ENCODE peak calls at places on chromosome 21, in four cellular contexts. L, S, Z and X are unnamed samples.

GRCh38 chr21:37101384-37101783 is 28.3 kb downstream of the TTC3 start:
- DNase-seq in L (no peak), S (no peak), Z (peak), X (no peak)

GRCh38 chr21:29034678-29035077 is 10.2 kb downstream of the USP16 start:
- DNase-seq in L (no peak), S (no peak), Z (no peak), X (no peak)

GRCh38 chr21:31555741-31556191 is 103.7 kb upstream of the SOD1 start:
- DNase-seq in L (no peak), S (no peak), Z (no peak), X (no peak)

GRCh38 chr21:23939369-23940065 is 1667.8 kb downstream of the MRPL39 start:
- DNase-seq in L (no peak), S (no peak), Z (no peak), X (no peak)

GRCh38 chr21:29499229-29499628 is 200.5 kb downstream of the BACH1 start:
- DNase-seq in L (no peak), S (no peak), Z (no peak), X (no peak)

GRCh38 chr21:16002872-16003466 is 273.2 kb downstream of the USP25 start:
- DNase-seq in L (no peak), S (no peak), Z (peak), X (no peak)

GRCh38 chr21:31335957-31336738 is 7.9 kb downstream of the TIAM1 start:
- DNase-seq in L (no peak), S (no peak), Z (peak), X (peak)

GRCh38 chr21:33380483-33380998 is 22.7 kb upstream of the IFNGR2 start:
- DNase-seq in L (peak), S (peak), Z (peak), X (peak)

GRCh38 chr21:33069994-33070811 is at the start of gene OLIG1:
- DNase-seq in L (no peak), S (no peak), Z (no peak), X (peak)

GRCh38 chr21:31888936-31889371 is 16.1 kb downstream of the HUNK start:
- DNase-seq in L (no peak), S (peak), Z (no peak), X (no peak)

GRCh38 chr21:32307706-32308105 is 9.1 kb downstream of the MRAP start:
- DNase-seq in L (no peak), S (no peak), Z (peak), X (no peak)

GRCh38 chr21:43929217-43929971 is 64.4 kb downstream of the AGPAT3 start:
- DNase-seq in L (no peak), S (no peak), Z (no peak), X (peak)

GRCh38 chr21:36613064-36613463 is 85.9 kb upstream of the SIM2 start:
- DNase-seq in L (no peak), S (no peak), Z (peak), X (no peak)

GRCh38 chr21:26457817-26458216 is 115.3 kb downstream of the CYYR1 start:
- DNase-seq in L (no peak), S (no peak), Z (peak), X (no peak)

GRCh38 chr21:36949171-36950141 is 17.0 kb downstream of the HLCS start:
- DNase-seq in L (no peak), S (no peak), Z (no peak), X (no peak)

GRCh38 chr21:27817061-27817460 is 850.2 kb upstream of the ADAMTS5 start:
- DNase-seq in L (no peak), S (no peak), Z (no peak), X (no peak)

GRCh38 chr21:46551636-46552241 is 53.1 kb downstream of the S100B start:
- DNase-seq in L (no peak), S (no peak), Z (no peak), X (no peak)
- H3K4me3 ChIP-seq in L (no peak), S (no peak), Z (no peak), X (no peak)

GRCh38 chr21:39123375-39123774 is 59.9 kb downstream of the PSMG1 start:
- DNase-seq in L (no peak), S (no peak), Z (no peak), X (no peak)

GRCh38 chr21:39124852-39125251 is 58.4 kb downstream of the PSMG1 start:
- DNase-seq in L (no peak), S (no peak), Z (no peak), X (no peak)

GRCh38 chr21:39125752-39126485 is 57.3 kb downstream of the PSMG1 start:
- DNase-seq in L (no peak), S (no peak), Z (peak), X (no peak)

GRCh38 chr21:39126486-39126806 is 56.8 kb downstream of the PSMG1 start:
- DNase-seq in L (no peak), S (no peak), Z (no peak), X (no peak)

DNA sequence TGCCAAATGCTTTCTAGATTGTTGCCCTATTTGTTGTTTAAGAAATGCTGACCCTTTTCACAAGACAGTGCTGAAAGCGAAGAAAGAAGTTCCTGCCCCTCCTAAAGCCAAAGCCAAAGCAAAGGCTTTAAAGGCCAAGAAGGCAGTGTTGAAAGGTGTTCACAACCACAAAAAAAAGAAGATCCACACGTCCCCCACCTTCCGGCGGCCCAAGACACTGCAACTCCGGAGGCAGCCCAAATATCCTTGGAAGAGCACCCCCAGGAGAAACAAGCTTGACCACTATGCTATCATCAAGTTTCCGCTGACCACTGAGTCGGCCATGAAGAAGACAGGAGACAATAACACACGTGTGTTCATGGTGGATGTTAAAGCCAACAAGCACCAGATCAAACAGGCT is 55.7 kb downstream of the PSMG1 start:
- DNase-seq in L (no peak), S (no peak), Z (no peak), X (no peak)
- TF ChIP-seq CTCF in L (no peak), S (no peak), Z (no peak), X (no peak)

GRCh38 chr21:44930543-44930981 is 9.3 kb upstream of the SLX9 start:
- DNase-seq in L (no peak), S (no peak), Z (no peak), X (no peak)
- H3K4me3 ChIP-seq in L (no peak), S (no peak), Z (no peak), X (no peak)

DNA sequence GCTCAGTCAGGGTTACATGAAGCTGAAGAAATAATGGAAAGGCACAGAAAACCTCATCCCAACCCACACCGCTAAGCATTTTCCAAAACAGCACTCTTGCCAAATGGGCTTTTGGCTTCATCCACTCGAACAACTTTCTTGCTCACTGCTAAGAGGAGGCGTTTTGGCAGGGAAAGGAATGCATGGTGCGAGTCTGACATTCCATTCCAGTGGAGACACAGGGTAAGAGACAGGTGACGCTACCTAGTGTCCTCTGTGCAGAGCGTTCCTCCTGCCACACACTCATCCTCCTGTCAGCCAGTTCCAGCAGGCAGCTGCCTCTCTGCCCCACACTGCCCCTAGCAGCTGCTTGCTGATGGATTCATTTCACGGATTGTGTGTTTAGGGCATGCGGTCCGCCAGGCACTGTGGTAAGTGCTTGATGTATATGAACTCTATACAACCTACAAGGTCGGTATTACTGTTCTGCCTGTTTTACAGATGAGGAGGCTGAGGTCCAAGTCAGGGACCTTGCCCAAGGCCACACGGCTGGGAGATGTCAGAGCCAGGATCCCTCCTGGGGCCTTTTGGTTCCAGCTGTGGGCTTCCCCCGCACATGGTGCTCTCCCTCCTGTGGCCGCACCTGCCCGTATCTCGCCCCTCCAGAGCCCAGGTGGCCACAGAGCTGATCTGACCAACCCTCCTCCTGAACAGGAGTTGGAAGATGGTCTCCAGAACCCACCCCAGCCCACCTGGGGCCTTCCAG is 25.7 kb upstream of the BACE2 start:
- DNase-seq in L (no peak), S (peak), Z (no peak), X (peak)
- TF ChIP-seq CTCF in L (no peak), S (no peak), Z (no peak), X (no peak)

GRCh38 chr21:17805966-17806365 is 13.2 kb downstream of the C21orf91 start:
- DNase-seq in L (no peak), S (no peak), Z (no peak), X (no peak)
- H3K4me3 ChIP-seq in L (no peak), S (no peak), Z (no peak), X (no peak)

GRCh38 chr21:42561742-42562141 is 48.1 kb downstream of the SLC37A1 start:
- DNase-seq in L (no peak), S (peak), Z (no peak), X (no peak)
- TF ChIP-seq CTCF in L (no peak), S (no peak), Z (no peak), X (no peak)

GRCh38 chr21:20994790-20995189 is 3.4 kb upstream of the NCAM2 start:
- DNase-seq in L (no peak), S (no peak), Z (no peak), X (no peak)

GRCh38 chr21:20998456-20998789 is 214 bp downstream of the NCAM2 start:
- DNase-seq in L (no peak), S (no peak), Z (no peak), X (no peak)

GRCh38 chr21:20997633-20998455 is at the start of gene NCAM2:
- DNase-seq in L (peak), S (peak), Z (peak), X (peak)

GRCh38 chr21:20997308-20997632 is 939 bp upstream of the NCAM2 start:
- DNase-seq in L (no peak), S (no peak), Z (peak), X (no peak)

GRCh38 chr21:20996421-20997307 is 1.5 kb upstream of the NCAM2 start:
- DNase-seq in L (no peak), S (no peak), Z (peak), X (no peak)
- H3K4me3 ChIP-seq in L (peak), S (no peak), Z (no peak), X (peak)

GRCh38 chr21:42285569-42286245 is 29.5 kb downstream of the TFF3 start:
- DNase-seq in L (no peak), S (no peak), Z (no peak), X (no peak)
- TF ChIP-seq CTCF in L (no peak), S (no peak), Z (no peak), X (no peak)

GRCh38 chr21:38913120-38913975 is 107.6 kb downstream of the ETS2 start:
- DNase-seq in L (peak), S (peak), Z (peak), X (peak)

GRCh38 chr21:38912355-38912619 is 106.6 kb downstream of the ETS2 start:
- DNase-seq in L (no peak), S (no peak), Z (no peak), X (no peak)

GRCh38 chr21:38911523-38912354 is 106.0 kb downstream of the ETS2 start:
- DNase-seq in L (no peak), S (peak), Z (no peak), X (no peak)

GRCh38 chr21:38914071-38914491 is 108.4 kb downstream of the ETS2 start:
- DNase-seq in L (no peak), S (peak), Z (no peak), X (no peak)

DNA sequence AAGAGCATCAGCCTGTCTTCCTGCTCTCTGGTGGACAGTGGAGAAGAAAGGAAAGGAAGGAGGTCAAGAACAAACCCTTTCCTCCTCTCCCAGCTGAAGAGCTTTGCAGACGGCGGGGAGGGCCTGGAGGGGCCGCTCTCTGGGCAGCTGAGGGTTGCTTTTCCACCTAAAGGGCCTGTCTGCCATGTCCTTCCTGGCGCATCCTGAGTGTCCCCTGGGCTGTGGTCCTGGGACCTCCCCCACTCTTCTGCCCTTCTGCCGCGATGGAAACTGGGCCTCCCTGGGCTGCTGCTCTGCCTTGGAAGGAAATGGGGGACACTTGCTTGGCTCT is 107.0 kb downstream of the ETS2 start:
- DNase-seq in L (no peak), S (no peak), Z (no peak), X (no peak)
- H3K4me3 ChIP-seq in L (no peak), S (no peak), Z (no peak), X (no peak)

GRCh38 chr21:34807146-34807880 is 138.5 kb downstream of the CLIC6 start:
- DNase-seq in L (no peak), S (peak), Z (peak), X (no peak)
- TF ChIP-seq CTCF in L (no peak), S (no peak), Z (peak), X (no peak)